ENCODE peak calls at places on chromosome 6, in nine cellular contexts. J is tibial artery; I is SJSA1; E is endodermal cell; Q is IMR-90; K is HCT116; F is CD8-positive, alpha-beta T cell; V is left lung; X is fibroblast of lung. H is an unnamed sample.
A peak's percentile ranks its signal among the peaks of the same experiment; 100 is the strongest.

GRCh38 chr6:55957961-55958422 is 82.6 kb upstream of the BMP5 start:
- DNase-seq in J (no peak), I (no peak), E (no peak), Q (peak; percentile 33), K (no peak), F (no peak), V (no peak), X (peak; percentile 53), H (peak; percentile 70)

GRCh38 chr6:135481786-135482369 is 15.7 kb downstream of the AHI1 start:
- DNase-seq in J (no peak), I (peak; percentile 25), E (no peak), Q (peak; percentile 19), K (no peak), F (no peak), V (no peak), X (peak; percentile 42), H (peak; percentile 22)

GRCh38 chr6:83884523-83884922 is 25.0 kb downstream of the CYB5R4 start:
- DNase-seq in J (no peak), I (peak; percentile 27), E (no peak), Q (peak; percentile 58), K (peak; percentile 42), F (no peak), V (no peak), X (peak; percentile 63), H (peak; percentile 80)

GRCh38 chr6:89022747-89023289 is 57.7 kb upstream of the PNRC1 start:
- DNase-seq in J (no peak), I (no peak), E (no peak), Q (peak; percentile 42), K (no peak), F (no peak), V (no peak), X (peak; percentile 90), H (no peak)

GRCh38 chr6:130675072-130675471 is 152.1 kb upstream of the SMLR1 start:
- DNase-seq in J (no peak), I (peak; percentile 29), E (no peak), Q (peak; percentile 84), K (no peak), F (no peak), V (no peak), X (peak; percentile 78), H (no peak)

GRCh38 chr6:34722451-34722850 is 25.9 kb upstream of the ILRUN start:
- DNase-seq in J (no peak), I (no peak), E (no peak), Q (no peak), K (no peak), F (no peak), V (no peak), X (no peak), H (no peak)

GRCh38 chr6:35371494-35372262 is 29.3 kb downstream of the PPARD start:
- DNase-seq in J (no peak), I (no peak), E (no peak), Q (no peak), K (no peak), F (no peak), V (no peak), X (no peak), H (no peak)

GRCh38 chr6:31908791-31909190 is 6.9 kb upstream of the ZBTB12 start:
- DNase-seq in J (no peak), I (peak; percentile 69), E (no peak), Q (peak; percentile 90), K (no peak), F (no peak), V (no peak), X (peak; percentile 45), H (no peak)

GRCh38 chr6:114194362-114195343 is 148.2 kb downstream of the HS3ST5 start:
- DNase-seq in J (peak; percentile 26), I (peak; percentile 53), E (no peak), Q (peak; percentile 0), K (no peak), F (no peak), V (peak; percentile 34), X (peak; percentile 0), H (no peak)

GRCh38 chr6:659716-660581 is 3.0 kb upstream of the HUS1B start:
- DNase-seq in J (no peak), I (no peak), E (peak; percentile 88), Q (no peak), K (no peak), F (no peak), V (no peak), X (no peak), H (peak; percentile 17)

GRCh38 chr6:25681848-25682247 is 29.8 kb downstream of the SCGN start:
- DNase-seq in J (no peak), I (no peak), E (no peak), Q (no peak), K (no peak), F (no peak), V (no peak), X (no peak), H (no peak)

GRCh38 chr6:149559389-149559788 is 6.8 kb upstream of the GINM1 start:
- DNase-seq in J (no peak), I (no peak), E (no peak), Q (no peak), K (no peak), F (no peak), V (no peak), X (no peak), H (no peak)

GRCh38 chr6:188821-189655 is 103.2 kb upstream of the DUSP22 start:
- DNase-seq in J (peak; percentile 80), I (peak; percentile 66), E (peak; percentile 97), Q (peak; percentile 79), K (peak; percentile 72), F (peak; percentile 87), V (peak; percentile 90), X (peak; percentile 82), H (peak; percentile 66)

GRCh38 chr6:91132461-91132860 is 545.6 kb upstream of the MAP3K7 start:
- DNase-seq in J (no peak), I (no peak), E (no peak), Q (no peak), K (no peak), F (no peak), V (no peak), X (no peak), H (no peak)

DNA sequence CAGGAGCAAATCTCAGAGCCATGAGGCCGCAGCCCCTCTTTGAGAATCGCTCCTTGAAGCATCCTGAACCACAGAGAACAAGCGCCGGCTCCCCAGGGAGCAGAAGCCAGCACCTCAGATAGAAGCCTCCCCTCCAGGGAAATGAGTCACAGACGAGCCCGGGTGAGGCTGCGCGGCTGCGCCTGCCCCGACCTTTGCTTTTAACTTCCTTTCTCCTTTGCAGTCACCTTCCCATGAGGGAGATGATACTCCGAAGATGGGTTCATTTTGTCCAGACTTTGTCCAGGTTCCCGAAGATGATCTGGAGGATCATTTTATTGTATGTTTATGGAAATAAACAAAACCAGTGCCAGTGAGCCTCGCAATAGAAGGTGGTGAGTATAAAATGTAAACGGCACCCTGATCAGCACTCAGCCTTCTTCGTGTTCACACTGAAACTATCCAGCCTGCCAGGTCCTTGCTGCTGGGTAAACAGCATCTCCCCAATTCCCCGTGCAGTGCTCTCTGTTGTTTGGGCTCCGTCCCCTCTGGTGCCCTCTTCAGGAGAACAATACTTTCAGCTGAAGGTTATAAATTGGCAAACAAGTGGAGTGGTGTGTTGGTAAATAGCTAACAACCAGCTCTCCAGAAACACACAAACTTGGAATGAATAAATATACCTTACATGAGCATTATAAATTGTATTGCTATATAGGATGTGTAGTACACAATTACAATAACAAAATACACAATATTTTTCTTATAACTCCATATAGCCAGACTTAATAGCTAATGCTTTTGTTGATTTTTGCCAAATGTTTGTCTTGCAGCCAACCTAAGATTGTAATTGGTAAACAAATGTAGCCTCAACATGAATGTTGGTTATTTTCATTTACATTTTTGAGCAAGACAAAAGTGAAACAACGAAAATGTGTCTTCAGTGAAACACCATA is 41.4 kb upstream of the TMEM181 start:
- DNase-seq in J (no peak), I (peak; percentile 80), E (peak; percentile 91), Q (peak; percentile 69), K (peak; percentile 77), F (peak; percentile 59), V (peak; percentile 49), X (peak; percentile 80), H (peak; percentile 86)
- H3K4me3 ChIP-seq in J (no peak overlapping the region), I (peak overlapping the region; percentile 29), E (peak overlapping the region; percentile 67), Q (peak overlapping the region; percentile 52), K (peak overlapping the region; percentile 53), F (peak overlapping the region; percentile 10), V (no peak overlapping the region), X (peak overlapping the region; percentile 49), H (peak overlapping the region; percentile 39)

GRCh38 chr6:41551086-41551702 is 5.0 kb downstream of the FOXP4 start:
- DNase-seq in J (no peak), I (no peak), E (peak; percentile 66), Q (no peak), K (no peak), F (no peak), V (no peak), X (no peak), H (no peak)
- H3K4me1 ChIP-seq in J (peaks cover 61% of the 10 kb centered on the region), I (peaks cover 12% of the 10 kb centered on the region), E (peaks cover 44% of the 10 kb centered on the region), Q (peaks cover 7% of the 10 kb centered on the region), K (peaks cover 7% of the 10 kb centered on the region), F (peaks cover 20% of the 10 kb centered on the region), V (no peaks in the 10 kb centered on the region), X (no peaks in the 10 kb centered on the region), H (peaks cover 14% of the 10 kb centered on the region)

GRCh38 chr6:7918403-7918802 is 7.8 kb upstream of the TXNDC5 start:
- DNase-seq in J (no peak), I (no peak), E (no peak), Q (no peak), K (no peak), F (no peak), V (no peak), X (no peak), H (no peak)

GRCh38 chr6:7916959-7917358 is 6.4 kb upstream of the TXNDC5 start:
- DNase-seq in J (no peak), I (no peak), E (no peak), Q (no peak), K (no peak), F (no peak), V (no peak), X (no peak), H (no peak)

GRCh38 chr6:7914991-7915789 is 4.6 kb upstream of the TXNDC5 start:
- DNase-seq in J (peak; percentile 34), I (no peak), E (peak; percentile 26), Q (peak; percentile 37), K (no peak), F (no peak), V (no peak), X (peak; percentile 62), H (peak; percentile 40)

GRCh38 chr6:7919871-7920270 is 9.3 kb upstream of the TXNDC5 start:
- DNase-seq in J (no peak), I (no peak), E (peak; percentile 45), Q (no peak), K (peak; percentile 60), F (no peak), V (no peak), X (no peak), H (peak; percentile 25)

DNA sequence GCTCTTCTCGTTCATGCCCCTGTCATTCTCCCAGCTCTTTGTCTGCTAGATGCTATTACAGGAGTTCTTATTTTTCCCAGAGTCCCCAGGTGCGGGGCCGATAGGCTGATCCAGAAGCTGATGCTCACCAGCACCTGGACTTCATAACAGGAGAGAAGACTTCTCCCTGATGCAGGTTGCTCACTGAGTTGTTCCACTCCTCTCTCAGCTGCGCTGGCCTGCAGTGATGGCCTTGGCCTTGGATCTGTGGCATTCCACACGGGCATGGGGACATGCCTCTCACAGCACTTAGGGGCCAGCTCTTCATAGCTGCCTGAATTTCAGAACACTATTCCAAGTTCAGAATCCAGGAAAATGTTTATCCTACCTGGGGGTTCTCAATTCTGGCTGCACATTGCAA is 7.1 kb upstream of the TXNDC5 start:
- DNase-seq in J (no peak), I (no peak), E (no peak), Q (no peak), K (no peak), F (no peak), V (no peak), X (no peak), H (no peak)
- H3K4me3 ChIP-seq in J (no peak overlapping the region), I (no peak overlapping the region), E (no peak overlapping the region), Q (no peak overlapping the region), K (no peak overlapping the region), F (no peak overlapping the region), V (no peak overlapping the region), X (no peak overlapping the region), H (no peak overlapping the region)

GRCh38 chr6:167497387-167498056 is 172.6 kb downstream of the TTLL2 start:
- DNase-seq in J (no peak), I (peak; percentile 18), E (no peak), Q (no peak), K (no peak), F (no peak), V (no peak), X (no peak), H (peak; percentile 33)
- H3K4me1 ChIP-seq in J (no peaks in the 10 kb centered on the region), I (peaks cover 26% of the 10 kb centered on the region), E (peaks cover 6% of the 10 kb centered on the region), Q (no peaks in the 10 kb centered on the region), K (no peaks in the 10 kb centered on the region), F (no peaks in the 10 kb centered on the region), V (no peaks in the 10 kb centered on the region), X (no peaks in the 10 kb centered on the region), H (no peaks in the 10 kb centered on the region)

H was measured in A673.